ENCODE peak calls at places on chromosomes 4 and X, in eight cellular contexts. G is K562, X is mesendoderm, L is endodermal cell, U is fibroblast of lung, Q is kidney, P is Karpas-422, F is mammary epithelial cell. V is an unnamed sample.

GRCh38 chr4:39353478-39354177 is 12.5 kb downstream of the RFC1 start:
- DNase-seq in G (no peak), X (no peak), L (no peak), U (peak; percentile 49), Q (no peak), P (no peak), F (peak; percentile 48), V (no peak)

GRCh38 chrX:116198235-116198634 is 27.7 kb downstream of the AGTR2 start:
- DNase-seq in G (no peak), X (no peak), L (no peak), U (no peak), Q (no peak), P (no peak), F (no peak), V (no peak)

GRCh38 chr4:137065306-137065705 is 467.0 kb downstream of the PCDH18 start:
- DNase-seq in G (no peak), X (peak; percentile 59), L (no peak), U (peak; percentile 39), Q (no peak), P (no peak), F (no peak), V (no peak)

GRCh38 chr4:122826596-122827257 is at the start of gene FGF2:
- DNase-seq in G (peak; percentile 60), X (peak; percentile 70), L (peak; percentile 84), U (peak; percentile 77), Q (peak; percentile 90), P (no peak), F (peak; percentile 33), V (no peak)

GRCh38 chr4:38639245-38639644 is 24.8 kb upstream of the KLF3 start:
- DNase-seq in G (no peak), X (no peak), L (no peak), U (no peak), Q (no peak), P (no peak), F (no peak), V (no peak)

GRCh38 chr4:46977245-46977644 is 16.1 kb downstream of the GABRA4 start:
- DNase-seq in G (no peak), X (no peak), L (no peak), U (no peak), Q (no peak), P (no peak), F (no peak), V (no peak)

GRCh38 chr4:109301691-109302365 is 630 bp downstream of the COL25A1 start:
- DNase-seq in G (no peak), X (peak; percentile 17), L (peak; percentile 63), U (no peak), Q (peak; percentile 66), P (no peak), F (no peak), V (no peak)

GRCh38 chr4:53365121-53365485 is 758 bp downstream of the SCFD2 start:
- DNase-seq in G (peak; percentile 19), X (peak; percentile 21), L (no peak), U (peak; percentile 29), Q (no peak), P (peak; percentile 70), F (peak; percentile 44), V (no peak)

GRCh38 chr4:2930821-2931764 is 32.1 kb downstream of the NOP14 start:
- DNase-seq in G (no peak), X (no peak), L (peak; percentile 69), U (no peak), Q (peak; percentile 78), P (no peak), F (no peak), V (no peak)

GRCh38 chr4:2933566-2934076 is 29.6 kb downstream of the NOP14 start:
- DNase-seq in G (no peak), X (no peak), L (no peak), U (no peak), Q (peak; percentile 75), P (no peak), F (no peak), V (no peak)

GRCh38 chr4:2931765-2932560 is 31.2 kb downstream of the NOP14 start:
- DNase-seq in G (no peak), X (no peak), L (peak; percentile 83), U (no peak), Q (peak; percentile 90), P (peak; percentile 93), F (no peak), V (peak; percentile 15)

GRCh38 chr4:2932951-2933565 is 30.1 kb downstream of the NOP14 start:
- DNase-seq in G (no peak), X (no peak), L (peak; percentile 55), U (no peak), Q (peak; percentile 79), P (peak; percentile 76), F (no peak), V (no peak)

GRCh38 chr4:2932561-2932950 is 30.6 kb downstream of the NOP14 start:
- DNase-seq in G (no peak), X (no peak), L (no peak), U (no peak), Q (peak; percentile 79), P (no peak), F (no peak), V (no peak)
- H3K9ac ChIP-seq in G (peak overlapping the region; percentile 74), X (no peak overlapping the region), L (no peak overlapping the region), U (no peak overlapping the region), Q (no peak overlapping the region), P (peak overlapping the region; percentile 87), F (no peak overlapping the region), V (no peak overlapping the region)

GRCh38 chr4:89277412-89277811 is 30.2 kb downstream of the GPRIN3 start:
- DNase-seq in G (no peak), X (no peak), L (no peak), U (peak; percentile 5), Q (no peak), P (no peak), F (peak; percentile 12), V (peak; percentile 76)
- H3K4me1 ChIP-seq in G (no peaks in the 10 kb centered on the region), X (no peaks in the 10 kb centered on the region), L (no peaks in the 10 kb centered on the region), U (no peaks in the 10 kb centered on the region), Q (peaks cover 9% of the 10 kb centered on the region), P (no peaks in the 10 kb centered on the region), F (no peaks in the 10 kb centered on the region), V (no peaks in the 10 kb centered on the region)

GRCh38 chr4:75745192-75745591 is 20.8 kb downstream of the USO1 start:
- DNase-seq in G (no peak), X (no peak), L (no peak), U (peak; percentile 59), Q (no peak), P (no peak), F (peak; percentile 88), V (peak; percentile 36)
- H3K9ac ChIP-seq in G (no peak overlapping the region), X (no peak overlapping the region), L (no peak overlapping the region), U (no peak overlapping the region), Q (no peak overlapping the region), P (no peak overlapping the region), F (no peak overlapping the region), V (no peak overlapping the region)

GRCh38 chr4:139454646-139455045 is 725 bp downstream of the RAB33B start:
- DNase-seq in G (no peak), X (no peak), L (no peak), U (no peak), Q (no peak), P (peak; percentile 65), F (no peak), V (no peak)
- H3K4me1 ChIP-seq in G (peaks cover 19% of the 10 kb centered on the region), X (peaks cover 4% of the 10 kb centered on the region), L (peaks cover 5% of the 10 kb centered on the region), U (peaks cover 10% of the 10 kb centered on the region), Q (peaks cover 8% of the 10 kb centered on the region), P (peaks cover 63% of the 10 kb centered on the region), F (peaks cover 21% of the 10 kb centered on the region), V (peaks cover 9% of the 10 kb centered on the region)

DNA sequence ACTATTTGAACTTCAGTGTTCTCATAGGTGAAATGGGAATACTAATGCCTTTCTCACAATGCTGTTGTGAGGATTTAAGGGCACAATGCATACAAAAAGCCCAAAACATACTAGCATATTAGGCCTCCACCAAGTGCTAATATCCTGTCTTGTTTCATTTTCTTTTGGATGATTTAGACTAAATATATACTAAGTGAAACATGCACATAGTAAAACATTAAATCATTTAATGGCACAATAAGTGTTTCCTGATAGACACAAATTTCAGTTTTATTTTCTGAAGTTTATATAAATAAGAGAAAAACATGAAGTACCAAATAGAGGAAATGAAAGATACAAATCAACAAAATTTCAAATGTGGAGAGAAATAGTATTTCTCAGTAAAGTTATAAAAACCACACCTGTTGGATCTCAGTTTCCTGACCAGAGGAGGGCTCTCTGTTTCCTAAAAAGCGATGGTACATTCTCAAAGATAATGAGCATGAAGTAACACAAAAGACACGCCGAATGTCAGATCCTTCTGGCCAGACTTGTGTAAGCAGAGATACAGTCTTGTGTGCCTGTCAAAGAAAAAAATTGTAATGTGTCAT is 25.1 kb downstream of the DDX60 start:
- DNase-seq in G (no peak), X (no peak), L (no peak), U (no peak), Q (no peak), P (no peak), F (no peak), V (no peak)
- H3K9ac ChIP-seq in G (no peak overlapping the region), X (no peak overlapping the region), L (no peak overlapping the region), U (no peak overlapping the region), Q (no peak overlapping the region), P (no peak overlapping the region), F (no peak overlapping the region), V (no peak overlapping the region)

GRCh38 chr4:89305028-89305427 is 2.6 kb downstream of the GPRIN3 start:
- DNase-seq in G (no peak), X (no peak), L (no peak), U (no peak), Q (no peak), P (no peak), F (no peak), V (no peak)
- H3K4me1 ChIP-seq in G (peaks cover 7% of the 10 kb centered on the region), X (no peaks in the 10 kb centered on the region), L (no peaks in the 10 kb centered on the region), U (no peaks in the 10 kb centered on the region), Q (peaks cover 10% of the 10 kb centered on the region), P (peaks cover 63% of the 10 kb centered on the region), F (peaks cover 6% of the 10 kb centered on the region), V (no peaks in the 10 kb centered on the region)

GRCh38 chr4:78720994-78721677 is 55.0 kb upstream of the BMP2K start:
- DNase-seq in G (peak; percentile 30), X (no peak), L (no peak), U (no peak), Q (no peak), P (no peak), F (no peak), V (no peak)
- H3K9ac ChIP-seq in G (peak overlapping the region; percentile 69), X (no peak overlapping the region), L (no peak overlapping the region), U (no peak overlapping the region), Q (no peak overlapping the region), P (no peak overlapping the region), F (no peak overlapping the region), V (no peak overlapping the region)

DNA sequence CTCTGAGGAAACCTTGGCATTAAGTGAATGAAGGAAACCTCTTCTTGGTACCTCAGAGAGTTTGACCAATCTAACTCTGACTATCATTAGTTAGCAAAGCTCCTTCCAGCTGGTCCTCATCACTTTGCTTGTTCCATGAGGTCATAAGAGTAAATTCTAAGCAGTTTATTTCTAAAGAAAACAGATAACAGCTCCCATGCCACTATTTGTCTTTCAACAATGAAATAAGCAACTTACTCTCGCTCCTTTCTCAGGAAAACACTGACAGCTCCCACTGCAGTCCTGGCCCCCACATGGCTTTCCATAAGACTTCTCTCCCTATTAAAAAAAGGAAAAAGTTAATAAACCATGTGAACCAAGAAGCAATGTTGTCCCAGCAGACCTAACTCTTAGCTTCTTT is 127.7 kb downstream of the COL4A6 start:
- DNase-seq in G (no peak), X (no peak), L (no peak), U (no peak), Q (no peak), P (no peak), F (no peak), V (no peak)
- H3K4me1 ChIP-seq in G (no peaks in the 10 kb centered on the region), X (no peaks in the 10 kb centered on the region), L (no peaks in the 10 kb centered on the region), U (no peaks in the 10 kb centered on the region), Q (no peaks in the 10 kb centered on the region), P (no peaks in the 10 kb centered on the region), F (peaks cover 28% of the 10 kb centered on the region), V (peaks cover 3% of the 10 kb centered on the region)

V was measured in trophoblast cell.